ENCODE peak calls at places on chromosomes 4 and X, in six cellular contexts. D, N, T, A, U and P are unnamed samples.

GRCh38 chr4:118967393-118967792 is 78.7 kb downstream of the SYNPO2 start:
- DNase-seq in D (no peak), N (no peak), T (no peak), A (no peak), U (no peak), P (no peak)

GRCh38 chrX:107025538-107025937 is 25.5 kb upstream of the MORC4 start:
- DNase-seq in D (peak; percentile 23), N (peak; percentile 27), T (no peak), A (no peak), U (peak; percentile 12), P (no peak)

GRCh38 chr4:146981651-146982050 is 36.0 kb upstream of the TTC29 start:
- DNase-seq in D (no peak), N (no peak), T (no peak), A (no peak), U (no peak), P (no peak)

GRCh38 chr4:153039542-153040185 is 103.5 kb downstream of the FHDC1 start:
- DNase-seq in D (no peak), N (no peak), T (no peak), A (no peak), U (peak; percentile 32), P (no peak)

GRCh38 chrX:132171478-132171877 is 43.7 kb upstream of the FRMD7 start:
- DNase-seq in D (peak; percentile 6), N (no peak), T (no peak), A (no peak), U (peak; percentile 33), P (no peak)

GRCh38 chr4:39565925-39566630 is 38.8 kb upstream of the UGDH start:
- DNase-seq in D (no peak), N (no peak), T (no peak), A (no peak), U (no peak), P (no peak)

GRCh38 chr4:14404730-14405129 is 597.6 kb upstream of the CPEB2 start:
- DNase-seq in D (no peak), N (no peak), T (no peak), A (no peak), U (no peak), P (no peak)

GRCh38 chr4:123830920-123831319 is 434.3 kb downstream of the SPRY1 start:
- DNase-seq in D (no peak), N (no peak), T (no peak), A (no peak), U (no peak), P (no peak)

GRCh38 chrX:552496-552895 is 78.1 kb upstream of the SHOX start:
- DNase-seq in D (no peak), N (no peak), T (no peak), A (no peak), U (no peak), P (peak; percentile 35)

GRCh38 chrX:550514-550913 is 80.1 kb upstream of the SHOX start:
- DNase-seq in D (no peak), N (no peak), T (no peak), A (no peak), U (no peak), P (no peak)

GRCh38 chrX:551306-551705 is 79.3 kb upstream of the SHOX start:
- DNase-seq in D (no peak), N (no peak), T (no peak), A (no peak), U (no peak), P (no peak)

GRCh38 chrX:554271-554670 is 76.3 kb upstream of the SHOX start:
- DNase-seq in D (no peak), N (no peak), T (no peak), A (no peak), U (no peak), P (peak; percentile 27)

GRCh38 chrX:555589-556220 is 74.9 kb upstream of the SHOX start:
- DNase-seq in D (no peak), N (no peak), T (no peak), A (no peak), U (no peak), P (no peak)
- TF ChIP-seq ATF3 in D (no peak), N (no peak), T (no peak), A (no peak), U (no peak), P (no peak)

DNA sequence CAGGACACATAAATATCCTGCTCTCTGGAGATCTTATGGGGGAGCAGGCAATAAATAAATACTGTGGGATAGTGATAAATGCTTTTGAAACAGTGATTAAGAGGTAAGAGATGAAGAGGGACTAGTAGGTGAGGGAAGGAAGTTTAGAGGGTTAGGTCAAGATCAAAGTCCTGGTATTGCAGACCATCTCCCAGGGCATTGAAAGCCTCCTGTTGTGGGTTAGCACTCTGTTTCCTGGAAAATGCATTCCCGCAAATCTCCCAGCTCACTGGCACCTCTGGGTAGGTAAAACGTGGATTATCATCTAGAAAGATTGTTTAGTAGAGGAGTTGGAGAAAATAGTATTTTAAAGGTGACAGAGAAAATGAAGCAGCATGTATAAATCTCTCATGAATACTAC is 2.2 kb downstream of the SNX25 start:
- DNase-seq in D (no peak), N (no peak), T (no peak), A (no peak), U (peak; percentile 26), P (no peak)
- TF ChIP-seq ATF3 in D (no peak), N (no peak), T (no peak), A (no peak), U (no peak), P (no peak)

GRCh38 chr4:76883147-76883546 is 14.8 kb downstream of the SOWAHB start:
- DNase-seq in D (no peak), N (no peak), T (no peak), A (no peak), U (no peak), P (no peak)
- TF ChIP-seq ATF3 in D (no peak), N (no peak), T (no peak), A (no peak), U (no peak), P (no peak)

GRCh38 chr4:8248091-8248490 is 21.5 kb upstream of the HTRA3 start:
- DNase-seq in D (no peak), N (no peak), T (no peak), A (no peak), U (no peak), P (no peak)
- TF ChIP-seq ATF3 in D (no peak), N (no peak), T (no peak), A (no peak), U (no peak), P (no peak)

GRCh38 chr4:6493668-6494304 is 21.4 kb upstream of the PPP2R2C start:
- DNase-seq in D (no peak), N (no peak), T (no peak), A (no peak), U (no peak), P (no peak)
- TF ChIP-seq ATF3 in D (no peak), N (no peak), T (no peak), A (no peak), U (no peak), P (no peak)

GRCh38 chrX:151359341-151359740 is 37.7 kb upstream of the VMA21 start:
- DNase-seq in D (no peak), N (no peak), T (peak; percentile 11), A (no peak), U (no peak), P (peak; percentile 43)

GRCh38 chrX:151365579-151365978 is 31.4 kb upstream of the VMA21 start:
- DNase-seq in D (no peak), N (no peak), T (no peak), A (no peak), U (no peak), P (no peak)

GRCh38 chrX:151363316-151363715 is 33.7 kb upstream of the VMA21 start:
- DNase-seq in D (no peak), N (no peak), T (no peak), A (no peak), U (no peak), P (no peak)

GRCh38 chrX:151359931-151360871 is 36.8 kb upstream of the VMA21 start:
- DNase-seq in D (peak; percentile 31), N (no peak), T (peak; percentile 68), A (no peak), U (peak; percentile 0), P (no peak)
- TF ChIP-seq ATF3 in D (no peak), N (no peak), T (no peak), A (no peak), U (no peak), P (no peak)

GRCh38 chr4:112361181-112361791 is 64.1 kb downstream of the ALPK1 start:
- DNase-seq in D (no peak), N (no peak), T (peak; percentile 69), A (peak; percentile 82), U (peak; percentile 42), P (peak; percentile 44)
- TF ChIP-seq ATF3 in D (no peak), N (no peak), T (no peak), A (no peak), U (no peak), P (no peak)